ENCODE peak calls at places on chromosomes 5 and 9, in six cellular contexts. One of them, this sample, is unnamed.
A peak's percentile ranks its signal among the peaks of the same experiment; 100 is the strongest.

GRCh38 chr5:115068239-115069086 is 101.2 kb downstream of the TRIM36 start:
- DNase-seq in HCT116: peak; percentile 26
- DNase-seq in HepG2: peak; percentile 73
- DNase-seq in K562: peak; percentile 24
- DNase-seq in GM12878: peak; percentile 57
- DNase-seq in H1: no peak
- DNase-seq in this sample: no peak

GRCh38 chr5:65482727-65483473 is 1.2 kb upstream of the ADAMTS6 start:
- DNase-seq in HCT116: no peak
- DNase-seq in HepG2: peak; percentile 21
- DNase-seq in K562: peak; percentile 64
- DNase-seq in GM12878: peak; percentile 17
- DNase-seq in H1: peak; percentile 46
- DNase-seq in this sample: no peak

GRCh38 chr5:5288236-5288635 is 134.2 kb upstream of the ICE1 start:
- DNase-seq in HCT116: no peak
- DNase-seq in HepG2: no peak
- DNase-seq in K562: no peak
- DNase-seq in GM12878: no peak
- DNase-seq in H1: no peak
- DNase-seq in this sample: no peak

GRCh38 chr9:129919283-129919682 is 84.0 kb downstream of the USP20 start:
- DNase-seq in HCT116: no peak
- DNase-seq in HepG2: no peak
- DNase-seq in K562: no peak
- DNase-seq in GM12878: no peak
- DNase-seq in H1: no peak
- DNase-seq in this sample: no peak

GRCh38 chr9:84669293-84670105 is at the start of gene NTRK2:
- DNase-seq in HCT116: no peak
- DNase-seq in HepG2: no peak
- DNase-seq in K562: no peak
- DNase-seq in GM12878: no peak
- DNase-seq in H1: peak; percentile 72
- DNase-seq in this sample: no peak

GRCh38 chr5:32713396-32714381 is 2.6 kb downstream of the NPR3 start:
- DNase-seq in HCT116: no peak
- DNase-seq in HepG2: no peak
- DNase-seq in K562: no peak
- DNase-seq in GM12878: no peak
- DNase-seq in H1: peak; percentile 86
- DNase-seq in this sample: no peak

GRCh38 chr5:78009937-78010527 is 233.9 kb upstream of the TBCA start:
- DNase-seq in HCT116: no peak
- DNase-seq in HepG2: no peak
- DNase-seq in K562: no peak
- DNase-seq in GM12878: no peak
- DNase-seq in H1: no peak
- DNase-seq in this sample: no peak

GRCh38 chr5:76331139-76331538 is 71.9 kb upstream of the IQGAP2 start:
- DNase-seq in HCT116: no peak
- DNase-seq in HepG2: no peak
- DNase-seq in K562: peak; percentile 50
- DNase-seq in GM12878: no peak
- DNase-seq in H1: no peak
- DNase-seq in this sample: no peak

GRCh38 chr9:137307255-137308101 is 5.4 kb upstream of the NRARP start:
- DNase-seq in HCT116: no peak
- DNase-seq in HepG2: no peak
- DNase-seq in K562: no peak
- DNase-seq in GM12878: no peak
- DNase-seq in H1: peak; percentile 83
- DNase-seq in this sample: no peak

GRCh38 chr9:91266457-91266856 is 95.3 kb downstream of the AUH start:
- DNase-seq in HCT116: no peak
- DNase-seq in HepG2: no peak
- DNase-seq in K562: no peak
- DNase-seq in GM12878: no peak
- DNase-seq in H1: no peak
- DNase-seq in this sample: no peak

GRCh38 chr5:133919148-133920136 is 49.0 kb downstream of the C5orf15 start:
- DNase-seq in HCT116: no peak
- DNase-seq in HepG2: no peak
- DNase-seq in K562: no peak
- DNase-seq in GM12878: no peak
- DNase-seq in H1: no peak
- DNase-seq in this sample: no peak

GRCh38 chr5:180334751-180335613 is 18.2 kb downstream of the GFPT2 start:
- DNase-seq in HCT116: no peak
- DNase-seq in HepG2: no peak
- DNase-seq in K562: no peak
- DNase-seq in GM12878: no peak
- DNase-seq in H1: no peak
- DNase-seq in this sample: no peak

GRCh38 chr9:129139233-129139992 is 28.2 kb downstream of the PTPA start:
- DNase-seq in HCT116: peak; percentile 71
- DNase-seq in HepG2: peak; percentile 77
- DNase-seq in K562: peak; percentile 92
- DNase-seq in GM12878: peak; percentile 62
- DNase-seq in H1: peak; percentile 86
- DNase-seq in this sample: peak; percentile 77

GRCh38 chr9:86977205-86977835 is 30.0 kb upstream of the GAS1 start:
- DNase-seq in HCT116: no peak
- DNase-seq in HepG2: no peak
- DNase-seq in K562: no peak
- DNase-seq in GM12878: no peak
- DNase-seq in H1: no peak
- DNase-seq in this sample: no peak

GRCh38 chr5:81779125-81779934 is 28.4 kb upstream of the SSBP2 start:
- DNase-seq in HCT116: no peak
- DNase-seq in HepG2: no peak
- DNase-seq in K562: peak; percentile 46
- DNase-seq in GM12878: peak; percentile 23
- DNase-seq in H1: no peak
- DNase-seq in this sample: no peak

GRCh38 chr9:89661391-89661949 is 56.7 kb downstream of the GADD45G start:
- DNase-seq in HCT116: no peak
- DNase-seq in HepG2: peak; percentile 37
- DNase-seq in K562: no peak
- DNase-seq in GM12878: no peak
- DNase-seq in H1: no peak
- DNase-seq in this sample: no peak

GRCh38 chr5:7872517-7873149 is 3.7 kb downstream of the MTRR start:
- DNase-seq in HCT116: no peak
- DNase-seq in HepG2: no peak
- DNase-seq in K562: no peak
- DNase-seq in GM12878: no peak
- DNase-seq in H1: no peak
- DNase-seq in this sample: no peak

GRCh38 chr9:32783168-32783891 is at the start of gene TMEM215:
- DNase-seq in HCT116: no peak
- DNase-seq in HepG2: no peak
- DNase-seq in K562: no peak
- DNase-seq in GM12878: no peak
- DNase-seq in H1: peak; percentile 85
- DNase-seq in this sample: peak; percentile 73

GRCh38 chr9:98171176-98171925 is 21.1 kb downstream of the CORO2A start:
- DNase-seq in HCT116: no peak
- DNase-seq in HepG2: no peak
- DNase-seq in K562: peak; percentile 43
- DNase-seq in GM12878: no peak
- DNase-seq in H1: no peak
- DNase-seq in this sample: no peak

GRCh38 chr9:33517373-33517772 is 6.7 kb upstream of the ANKRD18B start:
- DNase-seq in HCT116: no peak
- DNase-seq in HepG2: peak; percentile 21
- DNase-seq in K562: peak; percentile 60
- DNase-seq in GM12878: no peak
- DNase-seq in H1: no peak
- DNase-seq in this sample: no peak

GRCh38 chr9:89547000-89547399 is 49.1 kb upstream of the SEMA4D start:
- DNase-seq in HCT116: no peak
- DNase-seq in HepG2: no peak
- DNase-seq in K562: no peak
- DNase-seq in GM12878: no peak
- DNase-seq in H1: no peak
- DNase-seq in this sample: no peak

GRCh38 chr5:18457255-18457654 is 823.0 kb downstream of the TAF11L14 start:
- DNase-seq in HCT116: no peak
- DNase-seq in HepG2: no peak
- DNase-seq in K562: no peak
- DNase-seq in GM12878: no peak
- DNase-seq in H1: no peak
- DNase-seq in this sample: no peak

GRCh38 chr9:136847827-136848392 is 1.3 kb upstream of the PHPT1 start:
- DNase-seq in HCT116: peak; percentile 67
- DNase-seq in HepG2: peak; percentile 72
- DNase-seq in K562: peak; percentile 92
- DNase-seq in GM12878: peak; percentile 23
- DNase-seq in H1: peak; percentile 89
- DNase-seq in this sample: peak; percentile 51

GRCh38 chr5:133962801-133963476 is 5.5 kb downstream of the C5orf15 start:
- DNase-seq in HCT116: no peak
- DNase-seq in HepG2: no peak
- DNase-seq in K562: peak; percentile 66
- DNase-seq in GM12878: no peak
- DNase-seq in H1: no peak
- DNase-seq in this sample: no peak

GRCh38 chr5:128228506-128228905 is 144.9 kb downstream of the SLC12A2 start:
- DNase-seq in HCT116: no peak
- DNase-seq in HepG2: no peak
- DNase-seq in K562: no peak
- DNase-seq in GM12878: no peak
- DNase-seq in H1: no peak
- DNase-seq in this sample: no peak

GRCh38 chr5:83653669-83654068 is 67.0 kb downstream of the HAPLN1 start:
- DNase-seq in HCT116: no peak
- DNase-seq in HepG2: no peak
- DNase-seq in K562: no peak
- DNase-seq in GM12878: peak; percentile 19
- DNase-seq in H1: no peak
- DNase-seq in this sample: no peak
- H3K4me1 ChIP-seq in HCT116: no peaks in the 10 kb centered on the region
- H3K4me1 ChIP-seq in HepG2: no peaks in the 10 kb centered on the region
- H3K4me1 ChIP-seq in K562: no peaks in the 10 kb centered on the region
- H3K4me1 ChIP-seq in GM12878: no peaks in the 10 kb centered on the region
- H3K4me1 ChIP-seq in H1: no peaks in the 10 kb centered on the region
- H3K4me1 ChIP-seq in this sample: no peaks in the 10 kb centered on the region

GRCh38 chr5:16885635-16886365 is 50.3 kb downstream of the MYO10 start:
- DNase-seq in HCT116: no peak
- DNase-seq in HepG2: no peak
- DNase-seq in K562: no peak
- DNase-seq in GM12878: no peak
- DNase-seq in H1: no peak
- DNase-seq in this sample: no peak
- H3K9ac ChIP-seq in HCT116: no peak overlapping the region
- H3K9ac ChIP-seq in HepG2: no peak overlapping the region
- H3K9ac ChIP-seq in K562: no peak overlapping the region
- H3K9ac ChIP-seq in GM12878: no peak overlapping the region
- H3K9ac ChIP-seq in H1: no peak overlapping the region
- H3K9ac ChIP-seq in this sample: no peak overlapping the region

GRCh38 chr9:72537011-72537545 is 15.7 kb downstream of the TMC1 start:
- DNase-seq in HCT116: no peak
- DNase-seq in HepG2: no peak
- DNase-seq in K562: no peak
- DNase-seq in GM12878: no peak
- DNase-seq in H1: no peak
- DNase-seq in this sample: no peak

GRCh38 chr9:72534931-72535330 is 13.5 kb downstream of the TMC1 start:
- DNase-seq in HCT116: no peak
- DNase-seq in HepG2: no peak
- DNase-seq in K562: no peak
- DNase-seq in GM12878: no peak
- DNase-seq in H1: no peak
- DNase-seq in this sample: no peak

GRCh38 chr9:72539824-72540347 is 18.5 kb downstream of the TMC1 start:
- DNase-seq in HCT116: no peak
- DNase-seq in HepG2: no peak
- DNase-seq in K562: peak; percentile 78
- DNase-seq in GM12878: no peak
- DNase-seq in H1: no peak
- DNase-seq in this sample: no peak

GRCh38 chr9:72538926-72539702 is 17.7 kb downstream of the TMC1 start:
- DNase-seq in HCT116: no peak
- DNase-seq in HepG2: no peak
- DNase-seq in K562: no peak
- DNase-seq in GM12878: no peak
- DNase-seq in H1: no peak
- DNase-seq in this sample: no peak

DNA sequence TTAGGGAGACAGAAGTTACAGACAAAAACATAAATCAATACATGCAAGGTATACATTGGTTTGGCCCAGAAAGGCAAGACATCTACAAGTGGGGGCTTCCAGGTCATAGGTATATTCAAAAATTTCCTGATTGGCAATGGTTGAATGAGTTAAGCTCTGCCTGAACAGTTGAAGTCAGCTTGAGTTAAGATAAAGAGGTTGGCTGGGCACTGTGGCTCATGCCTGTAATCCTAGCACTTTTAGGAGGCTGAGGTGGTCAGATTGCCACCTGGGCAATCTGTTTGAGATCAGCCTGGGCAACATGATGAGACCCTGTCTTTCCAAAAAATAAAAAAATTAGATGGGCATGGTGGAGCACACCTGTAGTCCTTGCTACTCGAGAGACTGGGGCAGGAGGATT is 16.3 kb downstream of the TMC1 start:
- DNase-seq in HCT116: no peak
- DNase-seq in HepG2: no peak
- DNase-seq in K562: no peak
- DNase-seq in GM12878: no peak
- DNase-seq in H1: no peak
- DNase-seq in this sample: no peak
- TF ChIP-seq ZNF274 in HCT116: no peak
- TF ChIP-seq ZNF274 in HepG2: no peak
- TF ChIP-seq ZNF274 in K562: no peak
- TF ChIP-seq ZNF274 in GM12878: no peak
- TF ChIP-seq ZNF274 in H1: no peak
- TF ChIP-seq ZNF274 in this sample: no peak

GRCh38 chr9:100086097-100086496 is 12.7 kb downstream of the ERP44 start:
- DNase-seq in HCT116: no peak
- DNase-seq in HepG2: no peak
- DNase-seq in K562: no peak
- DNase-seq in GM12878: no peak
- DNase-seq in H1: no peak
- DNase-seq in this sample: no peak

GRCh38 chr9:100084145-100084478 is 14.7 kb downstream of the ERP44 start:
- DNase-seq in HCT116: no peak
- DNase-seq in HepG2: no peak
- DNase-seq in K562: peak; percentile 50
- DNase-seq in GM12878: peak; percentile 62
- DNase-seq in H1: no peak
- DNase-seq in this sample: no peak

GRCh38 chr9:100083448-100084144 is 15.2 kb downstream of the ERP44 start:
- DNase-seq in HCT116: no peak
- DNase-seq in HepG2: no peak
- DNase-seq in K562: no peak
- DNase-seq in GM12878: no peak
- DNase-seq in H1: no peak
- DNase-seq in this sample: no peak

GRCh38 chr9:100082786-100083185 is 16.0 kb downstream of the ERP44 start:
- DNase-seq in HCT116: no peak
- DNase-seq in HepG2: no peak
- DNase-seq in K562: no peak
- DNase-seq in GM12878: no peak
- DNase-seq in H1: no peak
- DNase-seq in this sample: no peak

GRCh38 chr9:100084734-100085133 is 14.1 kb downstream of the ERP44 start:
- DNase-seq in HCT116: no peak
- DNase-seq in HepG2: no peak
- DNase-seq in K562: no peak
- DNase-seq in GM12878: peak; percentile 71
- DNase-seq in H1: no peak
- DNase-seq in this sample: no peak
- H3K4me1 ChIP-seq in HCT116: no peaks in the 10 kb centered on the region
- H3K4me1 ChIP-seq in HepG2: no peaks in the 10 kb centered on the region
- H3K4me1 ChIP-seq in K562: peaks cover 4% of the 10 kb centered on the region
- H3K4me1 ChIP-seq in GM12878: peaks cover 32% of the 10 kb centered on the region
- H3K4me1 ChIP-seq in H1: no peaks in the 10 kb centered on the region
- H3K4me1 ChIP-seq in this sample: no peaks in the 10 kb centered on the region

This sample was measured in NT2/D1.